ENCODE peak calls at places on chromosomes 1 and 21, in six cellular contexts. A, P, D, G, R and B are unnamed samples.

GRCh38 chr21:38795475-38795874 is 10.3 kb upstream of the ETS2 start:
- DNase-seq in A (no peak), P (no peak), D (no peak), G (no peak), R (no peak), B (no peak)

GRCh38 chr1:40385437-40386310 is 12.1 kb downstream of the SMAP2 start:
- DNase-seq in A (no peak), P (no peak), D (peak), G (no peak), R (no peak), B (no peak)

GRCh38 chr1:207797229-207797973 is 45.5 kb downstream of the CD46 start:
- DNase-seq in A (peak), P (peak), D (peak), G (peak), R (peak), B (peak)

GRCh38 chr1:96782861-96783260 is 61.3 kb downstream of the PTBP2 start:
- DNase-seq in A (peak), P (no peak), D (no peak), G (no peak), R (no peak), B (no peak)

GRCh38 chr1:156319664-156320063 is 18.4 kb downstream of the CCT3 start:
- DNase-seq in A (no peak), P (no peak), D (no peak), G (no peak), R (no peak), B (no peak)

GRCh38 chr1:27166351-27166802 is 11.5 kb upstream of the SLC9A1 start:
- DNase-seq in A (no peak), P (no peak), D (no peak), G (no peak), R (no peak), B (no peak)

GRCh38 chr1:30414086-30414850 is 309.1 kb downstream of the MATN1 start:
- DNase-seq in A (no peak), P (peak), D (no peak), G (no peak), R (no peak), B (no peak)

GRCh38 chr1:96060621-96061020 is 661.0 kb upstream of the PTBP2 start:
- DNase-seq in A (no peak), P (no peak), D (no peak), G (no peak), R (no peak), B (no peak)

GRCh38 chr1:205246426-205247119 is 18.8 kb downstream of the TMCC2 start:
- DNase-seq in A (no peak), P (no peak), D (no peak), G (peak), R (no peak), B (no peak)

GRCh38 chr1:27332536-27333281 is 9.1 kb upstream of the SYTL1 start:
- DNase-seq in A (no peak), P (no peak), D (peak), G (no peak), R (no peak), B (no peak)

GRCh38 chr1:92503043-92503925 is 16.6 kb upstream of the GFI1 start:
- DNase-seq in A (no peak), P (no peak), D (no peak), G (no peak), R (no peak), B (no peak)

GRCh38 chr1:17190526-17190995 is 14.4 kb upstream of the PADI1 start:
- DNase-seq in A (no peak), P (no peak), D (no peak), G (no peak), R (no peak), B (no peak)

GRCh38 chr1:100866041-100866900 is 28.4 kb downstream of the EXTL2 start:
- DNase-seq in A (no peak), P (no peak), D (no peak), G (no peak), R (no peak), B (no peak)

GRCh38 chr1:79364896-79365295 is 358.4 kb upstream of the ADGRL4 start:
- DNase-seq in A (no peak), P (no peak), D (no peak), G (no peak), R (no peak), B (no peak)

GRCh38 chr1:10020668-10021067 is 12.1 kb upstream of the UBE4B start:
- DNase-seq in A (no peak), P (no peak), D (no peak), G (no peak), R (no peak), B (no peak)

GRCh38 chr21:46559291-46559983 is 45.4 kb downstream of the S100B start:
- DNase-seq in A (no peak), P (no peak), D (peak), G (no peak), R (no peak), B (no peak)

GRCh38 chr1:203210350-203210749 is 19.1 kb downstream of the CHIT1 start:
- DNase-seq in A (no peak), P (no peak), D (no peak), G (no peak), R (no peak), B (no peak)

GRCh38 chr1:2594001-2594640 is 7.5 kb downstream of the PRXL2B start:
- DNase-seq in A (no peak), P (peak), D (no peak), G (peak), R (no peak), B (no peak)

GRCh38 chr1:27448982-27449381 is 41.0 kb downstream of the WASF2 start:
- DNase-seq in A (no peak), P (no peak), D (no peak), G (no peak), R (no peak), B (no peak)